ENCODE peak calls at places on chromosomes 12 and 14, in eight cellular contexts. One of them, this sample, is unnamed.

GRCh38 chr14:26595922-26596721 is 1.7 kb downstream of the NOVA1 start:
- DNase-seq in lower lobe of right lung: no peak
- DNase-seq in DMS79 treated with DMSO at 0.1 percent for 48 hours: peak
- DNase-seq in NCI-H345: peak
- DNase-seq in fibroblast of pulmonary artery: peak
- DNase-seq in left colon: no peak
- DNase-seq in non-pigmented ciliary epithelial cell: no peak
- DNase-seq in NCI-H446: no peak
- DNase-seq in this sample: no peak

GRCh38 chr14:27190286-27190685 is 592.5 kb upstream of the NOVA1 start:
- DNase-seq in non-pigmented ciliary epithelial cell: no peak
- DNase-seq in DMS79 treated with DMSO at 0.1 percent for 48 hours: no peak
- DNase-seq in fibroblast of pulmonary artery: no peak
- DNase-seq in NCI-H446: no peak
- DNase-seq in lower lobe of right lung: no peak
- DNase-seq in NCI-H345: no peak
- DNase-seq in left colon: no peak
- DNase-seq in this sample: no peak

GRCh38 chr14:74917646-74918081 is 5.4 kb downstream of the RPS6KL1 start:
- DNase-seq in non-pigmented ciliary epithelial cell: no peak
- DNase-seq in left colon: no peak
- DNase-seq in NCI-H446: no peak
- DNase-seq in fibroblast of pulmonary artery: peak
- DNase-seq in DMS79 treated with DMSO at 0.1 percent for 48 hours: no peak
- DNase-seq in NCI-H345: no peak
- DNase-seq in lower lobe of right lung: no peak
- DNase-seq in this sample: no peak

GRCh38 chr14:83556746-83557460 is 1973.0 kb upstream of the FLRT2 start:
- DNase-seq in non-pigmented ciliary epithelial cell: peak
- DNase-seq in DMS79 treated with DMSO at 0.1 percent for 48 hours: no peak
- DNase-seq in lower lobe of right lung: no peak
- DNase-seq in NCI-H345: no peak
- DNase-seq in NCI-H446: no peak
- DNase-seq in fibroblast of pulmonary artery: peak
- DNase-seq in left colon: no peak
- DNase-seq in this sample: peak

GRCh38 chr14:103339561-103339960 is 5.5 kb downstream of the EIF5 start:
- DNase-seq in lower lobe of right lung: no peak
- DNase-seq in NCI-H446: no peak
- DNase-seq in non-pigmented ciliary epithelial cell: no peak
- DNase-seq in left colon: no peak
- DNase-seq in NCI-H345: no peak
- DNase-seq in fibroblast of pulmonary artery: no peak
- DNase-seq in DMS79 treated with DMSO at 0.1 percent for 48 hours: no peak
- DNase-seq in this sample: no peak

GRCh38 chr12:65911321-65911720 is 87.0 kb downstream of the HMGA2 start:
- DNase-seq in DMS79 treated with DMSO at 0.1 percent for 48 hours: no peak
- DNase-seq in NCI-H345: no peak
- DNase-seq in fibroblast of pulmonary artery: peak
- DNase-seq in lower lobe of right lung: no peak
- DNase-seq in NCI-H446: no peak
- DNase-seq in non-pigmented ciliary epithelial cell: no peak
- DNase-seq in left colon: peak
- DNase-seq in this sample: no peak

GRCh38 chr12:5882511-5883185 is 62.4 kb downstream of the ANO2 start:
- DNase-seq in fibroblast of pulmonary artery: no peak
- DNase-seq in left colon: no peak
- DNase-seq in non-pigmented ciliary epithelial cell: no peak
- DNase-seq in DMS79 treated with DMSO at 0.1 percent for 48 hours: no peak
- DNase-seq in NCI-H345: no peak
- DNase-seq in NCI-H446: no peak
- DNase-seq in lower lobe of right lung: no peak
- DNase-seq in this sample: no peak

GRCh38 chr12:117850048-117850447 is 118.7 kb downstream of the KSR2 start:
- DNase-seq in lower lobe of right lung: no peak
- DNase-seq in NCI-H446: no peak
- DNase-seq in left colon: no peak
- DNase-seq in non-pigmented ciliary epithelial cell: no peak
- DNase-seq in NCI-H345: peak
- DNase-seq in DMS79 treated with DMSO at 0.1 percent for 48 hours: peak
- DNase-seq in fibroblast of pulmonary artery: peak
- DNase-seq in this sample: peak

GRCh38 chr12:7017870-7018349 is 366 bp downstream of the LPCAT3 start:
- DNase-seq in DMS79 treated with DMSO at 0.1 percent for 48 hours: peak
- DNase-seq in NCI-H446: peak
- DNase-seq in lower lobe of right lung: no peak
- DNase-seq in NCI-H345: no peak
- DNase-seq in non-pigmented ciliary epithelial cell: no peak
- DNase-seq in left colon: peak
- DNase-seq in fibroblast of pulmonary artery: no peak
- DNase-seq in this sample: no peak

GRCh38 chr12:53235742-53236442 is 3.9 kb upstream of the RARG start:
- DNase-seq in DMS79 treated with DMSO at 0.1 percent for 48 hours: no peak
- DNase-seq in lower lobe of right lung: peak
- DNase-seq in left colon: no peak
- DNase-seq in non-pigmented ciliary epithelial cell: no peak
- DNase-seq in NCI-H446: no peak
- DNase-seq in NCI-H345: no peak
- DNase-seq in fibroblast of pulmonary artery: no peak
- DNase-seq in this sample: no peak

GRCh38 chr12:9808531-9808930 is 18.8 kb upstream of the KLRF1 start:
- DNase-seq in DMS79 treated with DMSO at 0.1 percent for 48 hours: no peak
- DNase-seq in left colon: no peak
- DNase-seq in fibroblast of pulmonary artery: no peak
- DNase-seq in NCI-H446: no peak
- DNase-seq in NCI-H345: no peak
- DNase-seq in lower lobe of right lung: no peak
- DNase-seq in non-pigmented ciliary epithelial cell: no peak
- DNase-seq in this sample: no peak

GRCh38 chr12:29310899-29311298 is 70.1 kb downstream of the ERGIC2 start:
- DNase-seq in DMS79 treated with DMSO at 0.1 percent for 48 hours: no peak
- DNase-seq in fibroblast of pulmonary artery: no peak
- DNase-seq in non-pigmented ciliary epithelial cell: no peak
- DNase-seq in NCI-H345: no peak
- DNase-seq in lower lobe of right lung: no peak
- DNase-seq in left colon: no peak
- DNase-seq in NCI-H446: no peak
- DNase-seq in this sample: no peak

GRCh38 chr14:20118795-20119194 is 8.3 kb downstream of the OR4K17 start:
- DNase-seq in DMS79 treated with DMSO at 0.1 percent for 48 hours: no peak
- DNase-seq in fibroblast of pulmonary artery: no peak
- DNase-seq in left colon: no peak
- DNase-seq in NCI-H345: no peak
- DNase-seq in non-pigmented ciliary epithelial cell: no peak
- DNase-seq in lower lobe of right lung: no peak
- DNase-seq in NCI-H446: no peak
- DNase-seq in this sample: no peak

GRCh38 chr14:56202256-56202655 is 84.0 kb downstream of the PELI2 start:
- DNase-seq in left colon: no peak
- DNase-seq in fibroblast of pulmonary artery: no peak
- DNase-seq in DMS79 treated with DMSO at 0.1 percent for 48 hours: peak
- DNase-seq in lower lobe of right lung: no peak
- DNase-seq in non-pigmented ciliary epithelial cell: no peak
- DNase-seq in NCI-H345: no peak
- DNase-seq in NCI-H446: no peak
- DNase-seq in this sample: no peak